ENCODE peak calls at places on chromosomes 4 and X, in seven cellular contexts. E is adipocyte, Z is colonic mucosa, M is GM23248, I is H9, W is neural progenitor cell, L is mesendoderm. R is an unnamed sample. For H3K4me1, the result is how much of the 10 kb centered on the place peaks cover.

GRCh38 chr4:23533859-23534258 is 356.0 kb downstream of the PPARGC1A start:
- DNase-seq in E (no peak), Z (no peak), M (no peak), I (no peak), W (no peak), L (no peak), R (no peak)

GRCh38 chrX:70117738-70118137 is 15.5 kb upstream of the IGBP1 start:
- DNase-seq in E (no peak), Z (no peak), M (no peak), I (no peak), W (no peak), L (no peak), R (no peak)

GRCh38 chr4:4426511-4427477 is 39.9 kb downstream of the NSG1 start:
- DNase-seq in E (no peak), Z (no peak), M (no peak), I (peak), W (peak), L (peak), R (peak)

GRCh38 chrX:107708762-107709161 is 66.8 kb downstream of the TSC22D3 start:
- DNase-seq in E (no peak), Z (no peak), M (no peak), I (no peak), W (no peak), L (no peak), R (peak)

GRCh38 chrX:39196192-39197102 is 395.2 kb downstream of the MID1IP1 start:
- DNase-seq in E (no peak), Z (no peak), M (peak), I (no peak), W (no peak), L (no peak), R (peak)

GRCh38 chr4:178140326-178140915 is 698.2 kb upstream of the AGA start:
- DNase-seq in E (no peak), Z (no peak), M (no peak), I (no peak), W (no peak), L (no peak), R (no peak)

GRCh38 chrX:22373094-22373493 is 100.4 kb downstream of the CBLL2 start:
- DNase-seq in E (no peak), Z (no peak), M (no peak), I (no peak), W (no peak), L (no peak), R (no peak)

GRCh38 chr4:177308125-177308524 is 1.5 kb upstream of the NEIL3 start:
- DNase-seq in E (peak), Z (no peak), M (peak), I (no peak), W (no peak), L (no peak), R (no peak)

GRCh38 chrX:56793533-56794320 is 64.7 kb downstream of the NBDY start:
- DNase-seq in E (no peak), Z (peak), M (peak), I (peak), W (no peak), L (no peak), R (peak)

GRCh38 chrX:2387614-2388239 is 113.0 kb downstream of the DHRSX start:
- DNase-seq in E (peak), Z (no peak), M (no peak), I (no peak), W (no peak), L (no peak), R (no peak)

GRCh38 chr4:121108557-121108956 is 36.2 kb upstream of the NDNF start:
- DNase-seq in E (no peak), Z (no peak), M (no peak), I (no peak), W (no peak), L (no peak), R (no peak)

GRCh38 chrX:23694606-23695005 is 27.3 kb downstream of the PRDX4 start:
- DNase-seq in E (peak), Z (peak), M (peak), I (peak), W (peak), L (peak), R (peak)

GRCh38 chr4:149371021-149371420 is 444.6 kb downstream of the IQCM start:
- DNase-seq in E (peak), Z (peak), M (peak), I (peak), W (peak), L (peak), R (peak)

GRCh38 chr4:41537267-41537890 is 578 bp upstream of the LIMCH1 start:
- DNase-seq in E (no peak), Z (no peak), M (no peak), I (no peak), W (no peak), L (no peak), R (no peak)

GRCh38 chr4:24794916-24795665 is at the start of gene SOD3:
- DNase-seq in E (peak), Z (peak), M (peak), I (peak), W (peak), L (peak), R (peak)

GRCh38 chrX:132216806-132217202 is 2.4 kb downstream of the RAP2C start:
- DNase-seq in E (peak), Z (no peak), M (peak), I (no peak), W (peak), L (no peak), R (no peak)

GRCh38 chr4:53541577-53542206 is 49.6 kb downstream of the LNX1 start:
- DNase-seq in E (peak), Z (no peak), M (peak), I (no peak), W (no peak), L (no peak), R (no peak)
- H3K9ac ChIP-seq in E (peak), Z (no peak), M (peak), I (no peak), W (no peak), L (no peak), R (no peak)

DNA sequence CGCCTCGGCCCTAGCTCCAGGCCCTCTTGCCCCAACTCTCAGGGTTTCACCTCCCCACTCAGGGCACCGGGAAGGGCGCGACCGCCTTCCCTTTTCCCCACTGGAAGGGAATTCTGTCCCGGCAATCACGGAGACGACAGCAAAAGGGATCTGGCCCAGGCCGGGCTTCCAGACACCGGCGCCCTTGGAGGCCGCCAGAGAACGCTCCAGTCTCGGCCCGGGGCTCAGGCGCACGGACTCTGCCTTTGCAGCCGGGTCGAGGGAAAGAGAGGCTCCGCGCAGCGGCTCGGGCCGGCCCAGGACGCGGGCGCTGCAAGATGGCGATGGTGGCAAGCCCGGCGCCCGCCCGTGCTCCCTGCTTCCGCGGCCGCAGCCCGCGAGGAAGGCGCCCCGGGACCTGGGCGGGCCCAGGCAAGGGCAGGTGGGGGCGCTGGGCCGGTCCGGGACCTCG is 1.1 kb downstream of the CTBP1 start:
- DNase-seq in E (no peak), Z (no peak), M (no peak), I (peak), W (no peak), L (no peak), R (no peak)
- H3K4me1 ChIP-seq in E (under half), Z (under half), M (under half), I (under half), W (under half), L (under half), R (under half)

GRCh38 chrX:153974003-153974725 is 1.6 kb downstream of the TMEM187 start:
- DNase-seq in E (no peak), Z (no peak), M (peak), I (peak), W (no peak), L (no peak), R (peak)
- H3K9ac ChIP-seq in E (peak), Z (peak), M (peak), I (no peak), W (no peak), L (peak), R (no peak)

DNA sequence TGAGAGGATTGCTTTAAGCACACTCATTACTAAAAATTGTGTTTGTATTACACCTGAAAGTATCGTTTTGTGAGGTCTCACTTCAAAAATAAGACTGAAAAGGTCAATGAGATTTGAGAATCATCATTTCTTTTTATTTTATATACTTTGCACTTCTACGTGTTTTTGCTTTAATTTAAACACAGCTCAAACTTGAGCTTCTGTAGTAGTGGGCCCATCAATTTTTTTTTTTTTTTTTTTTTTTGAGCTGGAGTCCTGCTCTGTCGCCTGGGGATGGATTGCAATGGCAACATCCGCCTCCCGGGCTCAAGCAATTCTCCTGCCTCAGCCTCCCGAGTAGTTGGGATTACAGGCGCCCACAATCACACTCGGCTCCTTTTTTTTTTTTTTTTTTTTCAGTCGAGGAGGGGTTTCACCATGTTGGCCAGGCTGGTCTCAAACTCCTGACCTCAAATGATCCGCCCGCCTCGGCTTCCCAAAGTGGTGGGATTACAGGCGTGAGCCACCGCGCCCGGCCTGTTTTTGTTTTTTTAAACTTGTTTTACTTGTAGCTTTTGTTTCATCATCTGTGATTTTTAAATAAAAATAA is 1.5 kb downstream of the GSTCD start:
- DNase-seq in E (no peak), Z (no peak), M (no peak), I (no peak), W (no peak), L (peak), R (peak)
- H3K4me1 ChIP-seq in E (under half), Z (under half), M (under half), I (under half), W (under half), L (under half), R (under half)

DNA sequence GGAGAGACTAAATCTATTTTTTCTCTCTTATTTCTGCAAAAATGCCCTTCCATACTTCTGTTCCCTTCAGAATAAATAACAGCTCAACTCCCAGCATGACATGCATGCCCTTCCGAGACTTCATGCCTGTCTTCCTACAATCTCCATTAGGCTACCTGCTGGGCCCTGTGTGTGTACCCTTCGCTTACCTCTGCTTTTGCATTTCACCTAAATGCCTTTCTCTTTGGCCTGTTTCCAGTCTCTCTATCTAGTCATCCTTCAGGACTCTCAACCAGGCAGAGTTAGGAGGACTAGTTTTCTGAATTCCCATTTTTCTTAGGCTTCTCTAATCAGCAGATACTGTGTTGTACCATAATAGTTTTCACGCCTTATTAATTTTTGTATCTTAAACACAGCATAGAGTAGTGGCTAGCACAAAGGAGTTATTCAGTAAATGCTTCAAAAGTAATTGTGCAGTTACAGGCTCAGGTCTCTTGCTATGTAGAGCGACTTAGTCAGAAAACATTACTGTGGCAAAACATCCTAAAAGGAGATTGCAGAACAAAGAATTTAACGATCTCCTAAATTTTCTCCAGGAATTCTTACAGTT is 20.5 kb downstream of the SEPTIN11 start:
- DNase-seq in E (no peak), Z (no peak), M (peak), I (no peak), W (peak), L (peak), R (peak)
- H3K9ac ChIP-seq in E (no peak), Z (no peak), M (no peak), I (no peak), W (no peak), L (no peak), R (no peak)

GRCh38 chr4:87030124-87030523 is 95.3 kb downstream of the AFF1 start:
- DNase-seq in E (no peak), Z (no peak), M (no peak), I (no peak), W (no peak), L (no peak), R (no peak)
- H3K4me1 ChIP-seq in E (half or more), Z (under half), M (half or more), I (under half), W (half or more), L (under half), R (half or more)